ENCODE peak calls at places on chromosomes 2 and 18, in ten cellular contexts. F, J, C, A, E, Y, R, U, S and K are unnamed samples.

GRCh38 chr2:12970861-12971260 is 254.1 kb downstream of the TRIB2 start:
- DNase-seq in J (no peak), F (no peak), S (peak; percentile 82), Y (peak; percentile 70), C (no peak), U (no peak), R (peak; percentile 58), E (no peak), A (no peak), K (no peak)

GRCh38 chr2:80548469-80548868 is 243.9 kb upstream of the LRRTM1 start:
- DNase-seq in R (no peak), S (no peak), A (no peak), F (no peak), J (peak; percentile 80), U (no peak), C (peak; percentile 40), Y (peak; percentile 75), E (no peak), K (no peak)

GRCh38 chr2:15730545-15731212 is 139.0 kb downstream of the DDX1 start:
- DNase-seq in R (peak; percentile 92), C (peak; percentile 94), E (peak; percentile 63), S (peak; percentile 93), J (peak; percentile 97), Y (peak; percentile 97), A (peak; percentile 74), U (peak; percentile 93), F (no peak), K (peak; percentile 92)

GRCh38 chr2:227471924-227472264 is at the start of gene AGFG1:
- DNase-seq in U (peak; percentile 68), F (peak; percentile 91), R (peak; percentile 67), E (peak; percentile 84), J (peak; percentile 95), A (peak; percentile 63), Y (peak; percentile 83), C (peak; percentile 89), S (peak; percentile 69), K (peak; percentile 32)

GRCh38 chr2:134727385-134727784 is 8.6 kb upstream of the TMEM163 start:
- DNase-seq in S (no peak), E (no peak), R (no peak), Y (peak; percentile 31), A (peak; percentile 35), F (no peak), J (no peak), C (no peak), U (no peak), K (no peak)

GRCh38 chr2:228433706-228434105 is 252.2 kb upstream of the SPHKAP start:
- DNase-seq in F (no peak), S (peak; percentile 4), R (no peak), C (no peak), E (no peak), U (no peak), A (no peak), Y (peak; percentile 43), J (no peak), K (no peak)

GRCh38 chr18:52948878-52949444 is 609.0 kb downstream of the DCC start:
- DNase-seq in R (no peak), U (no peak), S (no peak), F (no peak), E (no peak), Y (no peak), A (no peak), C (no peak), J (no peak), K (no peak)

GRCh38 chr2:400988-401679 is 113.2 kb upstream of the ALKAL2 start:
- DNase-seq in C (no peak), U (no peak), E (no peak), F (no peak), Y (no peak), A (no peak), J (no peak), S (no peak), R (no peak), K (no peak)

GRCh38 chr2:11264818-11265217 is 79.6 kb downstream of the ROCK2 start:
- DNase-seq in C (no peak), S (no peak), E (no peak), Y (no peak), U (no peak), R (no peak), F (no peak), A (no peak), J (no peak), K (no peak)

GRCh38 chr2:11263177-11263576 is 81.3 kb downstream of the ROCK2 start:
- DNase-seq in E (no peak), U (no peak), Y (no peak), S (no peak), A (no peak), C (no peak), R (no peak), F (no peak), J (no peak), K (no peak)

GRCh38 chr2:11260979-11261378 is 83.5 kb downstream of the ROCK2 start:
- DNase-seq in J (no peak), A (no peak), F (no peak), R (no peak), C (no peak), Y (no peak), E (no peak), U (no peak), S (no peak), K (no peak)

DNA sequence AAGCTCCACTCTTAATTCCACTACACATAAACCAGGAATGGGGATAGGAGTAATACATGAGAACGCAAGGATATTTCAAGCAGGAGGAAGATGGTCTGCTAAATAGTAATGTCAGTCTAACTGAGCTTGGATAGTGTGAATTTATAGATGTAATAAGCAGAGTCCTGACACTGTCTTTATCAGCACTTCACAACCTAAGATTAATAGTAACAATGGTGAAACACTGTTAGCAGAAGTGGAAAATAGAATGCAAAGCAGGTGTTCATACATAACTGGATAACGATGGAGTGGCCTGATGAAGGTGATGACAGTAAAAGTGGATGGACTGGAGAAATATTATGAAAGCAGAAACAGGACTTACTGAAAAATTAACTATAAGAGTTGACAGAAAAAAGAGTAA is 80.4 kb downstream of the ROCK2 start:
- DNase-seq in J (no peak), C (no peak), S (no peak), A (no peak), E (no peak), R (no peak), Y (no peak), F (no peak), U (no peak), K (no peak)
- TF ChIP-seq CTCF in J (no peak), C (no peak), S (no peak), A (no peak), E (no peak), R (no peak), Y (no peak), F (no peak), U (no peak), K (no peak)

GRCh38 chr2:187580462-187581124 is 26.4 kb upstream of the TFPI start:
- DNase-seq in J (no peak), S (peak; percentile 73), R (peak; percentile 85), A (peak; percentile 35), E (peak; percentile 55), F (no peak), Y (peak; percentile 73), C (no peak), U (no peak), K (peak; percentile 44)

GRCh38 chr2:187576906-187577305 is 22.7 kb upstream of the TFPI start:
- DNase-seq in R (peak; percentile 27), Y (no peak), U (no peak), S (no peak), F (no peak), E (no peak), J (no peak), C (no peak), A (no peak), K (no peak)

GRCh38 chr2:187573722-187574121 is 19.5 kb upstream of the TFPI start:
- DNase-seq in Y (no peak), J (no peak), U (no peak), S (no peak), A (no peak), E (no peak), F (no peak), C (no peak), R (no peak), K (no peak)

GRCh38 chr2:187575081-187576067 is 21.1 kb upstream of the TFPI start:
- DNase-seq in C (no peak), R (peak; percentile 83), F (no peak), E (no peak), J (no peak), A (no peak), Y (peak; percentile 11), S (peak; percentile 63), U (no peak), K (peak; percentile 36)

GRCh38 chr2:187577310-187577709 is 23.1 kb upstream of the TFPI start:
- DNase-seq in R (no peak), S (no peak), Y (peak; percentile 21), U (no peak), J (no peak), C (no peak), E (no peak), A (no peak), F (peak; percentile 14), K (no peak)
- TF ChIP-seq CTCF in R (no peak), S (no peak), Y (no peak), U (no peak), J (no peak), C (no peak), E (no peak), A (no peak), F (no peak), K (no peak)

GRCh38 chr2:190121971-190122370 is 59.4 kb upstream of the MSTN start:
- DNase-seq in U (no peak), S (peak; percentile 13), F (no peak), E (peak; percentile 53), A (no peak), Y (peak; percentile 17), C (no peak), R (peak; percentile 41), J (no peak), K (no peak)
- TF ChIP-seq CTCF in U (peak; percentile 29), S (peak; percentile 45), F (peak; percentile 36), E (peak; percentile 44), A (no peak), Y (peak; percentile 14), C (peak; percentile 17), R (peak; percentile 36), J (peak; percentile 27), K (peak; percentile 34)

GRCh38 chr2:64654063-64654811 is 524 bp upstream of the SERTAD2 start:
- DNase-seq in R (peak; percentile 79), Y (peak; percentile 60), A (peak; percentile 77), J (peak; percentile 88), S (peak; percentile 93), E (peak; percentile 82), F (peak; percentile 68), C (peak; percentile 82), U (peak; percentile 48), K (peak; percentile 57)

GRCh38 chr2:64656379-64656778 is 2.7 kb upstream of the SERTAD2 start:
- DNase-seq in U (no peak), S (no peak), E (no peak), A (no peak), F (no peak), R (no peak), Y (no peak), C (no peak), J (no peak), K (no peak)

GRCh38 chr2:64655873-64656272 is 2.2 kb upstream of the SERTAD2 start:
- DNase-seq in A (no peak), S (no peak), R (no peak), U (no peak), Y (no peak), J (no peak), F (no peak), C (no peak), E (no peak), K (no peak)

GRCh38 chr2:64653174-64654062 is at the start of gene SERTAD2:
- DNase-seq in C (peak; percentile 91), Y (peak; percentile 86), R (peak; percentile 84), A (peak; percentile 70), S (peak; percentile 88), F (peak; percentile 82), E (peak; percentile 94), U (peak; percentile 76), J (peak; percentile 95), K (peak; percentile 70)

DNA sequence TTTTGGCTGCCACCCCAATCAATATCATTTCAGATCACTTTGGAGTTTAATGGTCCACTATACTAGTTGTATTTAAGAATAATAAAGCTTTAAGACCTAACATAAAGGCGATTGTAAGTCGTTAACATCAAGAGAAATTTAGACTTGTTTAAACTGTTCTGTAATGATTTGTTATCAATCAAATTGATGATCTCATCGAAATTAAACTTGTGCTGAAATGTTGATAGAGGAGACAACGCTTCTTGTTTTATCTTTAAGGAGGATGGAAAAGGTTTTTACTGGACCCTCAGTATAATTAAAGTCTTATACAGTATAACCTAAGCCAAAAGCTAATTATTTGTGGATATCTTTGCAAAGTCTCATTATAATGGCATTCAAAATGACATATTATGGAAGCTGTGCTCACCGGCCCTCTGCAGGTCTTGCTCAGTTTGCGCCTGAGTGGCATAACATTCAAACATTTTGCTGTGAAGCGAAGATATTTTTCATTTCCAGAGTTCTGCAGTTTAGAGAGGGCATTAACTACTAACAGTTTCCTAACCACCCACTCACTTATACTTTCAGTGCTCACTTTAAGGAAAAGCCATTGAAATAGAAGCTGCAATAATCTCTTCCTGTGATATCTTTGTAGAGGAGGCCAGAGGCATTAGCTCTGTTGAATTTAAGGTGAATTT is 1.4 kb upstream of the SERTAD2 start:
- DNase-seq in R (no peak), A (no peak), C (no peak), J (no peak), S (peak; percentile 37), E (peak; percentile 43), U (no peak), Y (no peak), F (no peak), K (no peak)
- TF ChIP-seq CTCF in R (peak; percentile 26), A (peak; percentile 41), C (no peak), J (no peak), S (peak; percentile 58), E (no peak), U (no peak), Y (peak; percentile 14), F (peak; percentile 15), K (peak; percentile 24)